ENCODE peak calls at places on chromosome 14, in five cellular contexts. Y, G, C, V and B are unnamed samples.

GRCh38 chr14:87233266-87233665 is 759.7 kb downstream of the GALC start:
- DNase-seq in Y (no peak), G (no peak), C (no peak), V (no peak), B (no peak)

GRCh38 chr14:67710209-67710608 is 8.5 kb downstream of the RDH12 start:
- DNase-seq in Y (no peak), G (no peak), C (no peak), V (no peak), B (no peak)

GRCh38 chr14:102805454-102805891 is 28.2 kb downstream of the TRAF3 start:
- DNase-seq in Y (no peak), G (no peak), C (peak; percentile 15), V (no peak), B (no peak)

GRCh38 chr14:50031534-50032313 is 84.6 kb downstream of the VCPKMT start:
- DNase-seq in Y (no peak), G (no peak), C (no peak), V (no peak), B (no peak)

GRCh38 chr14:106327234-106327633 is 800.9 kb downstream of the TMEM121 start:
- DNase-seq in Y (no peak), G (no peak), C (no peak), V (no peak), B (no peak)

GRCh38 chr14:30874999-30875787 is 834 bp downstream of the COCH start:
- DNase-seq in Y (no peak), G (no peak), C (no peak), V (peak; percentile 66), B (peak; percentile 10)

GRCh38 chr14:65237023-65237814 is 134.9 kb upstream of the MAX start:
- DNase-seq in Y (no peak), G (no peak), C (no peak), V (no peak), B (no peak)

GRCh38 chr14:103031566-103031911 is 25.8 kb downstream of the CDC42BPB start:
- DNase-seq in Y (no peak), G (no peak), C (no peak), V (no peak), B (no peak)

GRCh38 chr14:57962293-57962996 is 96.6 kb upstream of the SLC35F4 start:
- DNase-seq in Y (no peak), G (no peak), C (no peak), V (no peak), B (no peak)

GRCh38 chr14:24274101-24274543 is 2.7 kb upstream of the RABGGTA start:
- DNase-seq in Y (no peak), G (no peak), C (no peak), V (no peak), B (peak; percentile 77)

GRCh38 chr14:20418501-20418909 is 5.2 kb upstream of the TEP1 start:
- DNase-seq in Y (no peak), G (no peak), C (no peak), V (no peak), B (no peak)

GRCh38 chr14:63342381-63342780 is 23.6 kb upstream of the GPHB5 start:
- DNase-seq in Y (no peak), G (no peak), C (no peak), V (peak; percentile 51), B (no peak)

GRCh38 chr14:91354221-91354916 is 63.3 kb downstream of the CCDC88C start:
- DNase-seq in Y (no peak), G (no peak), C (no peak), V (no peak), B (no peak)

GRCh38 chr14:58665773-58666500 is 28.2 kb downstream of the DACT1 start:
- DNase-seq in Y (no peak), G (no peak), C (no peak), V (no peak), B (no peak)

GRCh38 chr14:54090274-54090673 is 133.6 kb upstream of the BMP4 start:
- DNase-seq in Y (no peak), G (no peak), C (no peak), V (no peak), B (no peak)

GRCh38 chr14:52272375-52272774 is 4.9 kb downstream of the PTGDR start:
- DNase-seq in Y (no peak), G (no peak), C (no peak), V (no peak), B (no peak)

GRCh38 chr14:104967414-104968152 is 10.6 kb downstream of the AHNAK2 start:
- DNase-seq in Y (no peak), G (no peak), C (no peak), V (no peak), B (no peak)

GRCh38 chr14:95515523-95516517 is 630 bp downstream of the SYNE3 start:
- DNase-seq in Y (no peak), G (peak; percentile 79), C (peak; percentile 73), V (peak; percentile 53), B (peak; percentile 87)